ENCODE peak calls at places on chromosomes 12 and 14, in nine cellular contexts. V, C, P, S, B, A, R, E and M are unnamed samples.

GRCh38 chr14:95784137-95784536 is 70.2 kb upstream of the TCL1A start:
- DNase-seq in B (no peak), C (peak), P (peak), S (peak), E (peak), A (no peak), V (no peak), R (no peak), M (peak)

GRCh38 chr12:47775100-47775911 is 2.3 kb downstream of the SLC48A1 start:
- DNase-seq in B (no peak), V (peak), P (no peak), A (no peak), S (peak), C (no peak), R (no peak), E (peak), M (no peak)

GRCh38 chr14:43894534-43894933 is 612.5 kb downstream of the FSCB start:
- DNase-seq in B (no peak), S (peak), A (no peak), V (no peak), P (no peak), C (no peak), E (peak), R (no peak), M (peak)

GRCh38 chr12:54937929-54938328 is 46.6 kb downstream of the TESPA1 start:
- DNase-seq in R (no peak), C (no peak), V (no peak), E (no peak), B (no peak), S (no peak), A (no peak), P (no peak), M (no peak)

GRCh38 chr12:46073321-46073720 is 82.9 kb upstream of the SCAF11 start:
- DNase-seq in C (no peak), E (no peak), A (no peak), V (no peak), R (no peak), B (no peak), P (no peak), S (no peak), M (no peak)

GRCh38 chr12:51521554-51522276 is 69.3 kb upstream of the SCN8A start:
- DNase-seq in V (no peak), A (no peak), R (no peak), E (peak), P (no peak), B (no peak), C (no peak), S (peak), M (no peak)

GRCh38 chr12:68532204-68532886 is 78.4 kb upstream of the RAP1B start:
- DNase-seq in A (no peak), S (peak), C (no peak), B (no peak), R (no peak), V (no peak), P (no peak), E (peak), M (no peak)

GRCh38 chr14:54769955-54770863 is 132.4 kb downstream of the GCH1 start:
- DNase-seq in V (peak), P (no peak), A (no peak), R (no peak), B (no peak), C (no peak), E (no peak), S (no peak), M (no peak)

GRCh38 chr12:81257952-81258551 is 180.2 kb downstream of the ACSS3 start:
- DNase-seq in A (no peak), E (peak), B (no peak), R (no peak), V (no peak), C (peak), P (peak), S (peak), M (peak)

GRCh38 chr12:110245278-110245868 is 35.7 kb upstream of the ATP2A2 start:
- DNase-seq in S (peak), E (peak), R (no peak), V (no peak), B (peak), A (no peak), P (no peak), C (peak), M (no peak)

GRCh38 chr14:30620178-30620577 is 1.9 kb upstream of the SCFD1 start:
- DNase-seq in E (peak), A (no peak), C (no peak), V (no peak), B (no peak), R (no peak), P (no peak), S (peak), M (no peak)

GRCh38 chr14:47179906-47180305 is 495.5 kb downstream of the MDGA2 start:
- DNase-seq in A (no peak), C (no peak), R (no peak), V (no peak), E (no peak), P (no peak), S (no peak), B (no peak), M (no peak)

GRCh38 chr14:90558983-90559590 is 162.3 kb downstream of the CALM1 start:
- DNase-seq in R (no peak), S (no peak), V (no peak), E (no peak), P (no peak), C (no peak), A (no peak), B (no peak), M (no peak)

GRCh38 chr14:65604946-65605345 is 192.4 kb downstream of the FUT8 start:
- DNase-seq in V (no peak), A (no peak), C (no peak), R (no peak), S (peak), B (no peak), E (peak), P (no peak), M (no peak)

GRCh38 chr14:92523752-92524151 is 10.2 kb downstream of the RIN3 start:
- DNase-seq in C (no peak), V (no peak), E (no peak), S (no peak), B (no peak), R (no peak), A (no peak), P (no peak), M (no peak)

GRCh38 chr12:48903363-48903981 is 21.8 kb downstream of the FKBP11 start:
- DNase-seq in S (peak), A (no peak), V (no peak), R (peak), B (no peak), P (no peak), E (no peak), C (no peak), M (no peak)

GRCh38 chr12:64273527-64274403 is 51.7 kb upstream of the KICS2 start:
- DNase-seq in S (peak), A (no peak), R (no peak), P (peak), B (no peak), E (peak), V (no peak), C (peak), M (peak)

GRCh38 chr12:15842106-15842505 is 40.1 kb upstream of the STRAP start:
- DNase-seq in R (no peak), S (peak), C (no peak), P (no peak), B (no peak), V (no peak), E (peak), A (no peak), M (no peak)

DNA sequence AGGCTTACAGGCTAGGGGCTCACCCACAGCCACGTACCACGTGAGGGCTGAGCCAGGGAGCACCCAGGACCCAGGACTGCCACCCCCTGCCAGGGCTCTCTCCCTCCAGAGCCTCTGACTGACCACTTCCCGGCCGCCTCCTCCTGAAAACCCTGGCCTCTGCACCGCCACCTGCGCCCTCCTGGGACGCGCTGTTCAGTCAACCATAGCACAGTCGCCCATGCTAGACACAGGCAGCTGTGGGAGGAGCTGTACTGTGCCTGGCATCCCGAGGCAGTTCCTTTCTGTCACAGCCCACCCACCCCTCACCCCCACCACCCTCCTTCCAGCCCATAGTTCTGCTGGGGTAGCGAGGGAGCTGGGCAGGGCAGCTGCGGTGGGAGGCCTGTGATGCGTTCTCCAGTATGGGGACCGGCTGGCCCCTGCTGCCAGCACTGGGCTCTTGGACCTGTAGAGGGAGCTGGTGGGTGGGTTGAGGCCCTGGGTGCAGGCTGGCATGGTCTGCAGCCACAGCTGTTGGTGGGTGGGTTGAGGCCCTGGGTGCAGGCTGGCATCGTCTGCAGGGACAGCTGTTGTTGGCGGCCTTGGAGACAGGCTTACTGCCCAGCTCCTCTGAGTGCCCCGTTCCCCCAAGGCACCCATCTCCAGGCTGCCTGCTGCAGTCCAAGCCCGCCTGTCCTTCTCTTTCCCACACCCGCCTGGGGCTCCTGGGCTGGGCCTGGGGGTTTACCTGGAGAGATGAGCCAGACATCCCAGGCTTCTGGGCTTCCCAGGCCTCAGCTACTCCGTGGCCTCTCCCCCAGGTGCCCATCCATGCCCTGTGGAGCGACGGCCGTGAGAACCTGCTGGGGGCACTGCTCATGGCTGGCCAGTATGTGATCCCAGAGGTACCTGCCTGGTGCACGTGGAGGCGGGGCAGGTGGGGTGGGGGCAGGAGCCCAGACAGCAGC is 11.5 kb downstream of the ASPG start:
- DNase-seq in C (no peak), E (no peak), R (no peak), B (no peak), A (no peak), V (peak), S (no peak), P (no peak), M (no peak)
- TF ChIP-seq CTCF in C (no peak), E (peak), R (no peak), B (no peak), A (no peak), V (no peak), S (no peak), P (peak), M (peak)

DNA sequence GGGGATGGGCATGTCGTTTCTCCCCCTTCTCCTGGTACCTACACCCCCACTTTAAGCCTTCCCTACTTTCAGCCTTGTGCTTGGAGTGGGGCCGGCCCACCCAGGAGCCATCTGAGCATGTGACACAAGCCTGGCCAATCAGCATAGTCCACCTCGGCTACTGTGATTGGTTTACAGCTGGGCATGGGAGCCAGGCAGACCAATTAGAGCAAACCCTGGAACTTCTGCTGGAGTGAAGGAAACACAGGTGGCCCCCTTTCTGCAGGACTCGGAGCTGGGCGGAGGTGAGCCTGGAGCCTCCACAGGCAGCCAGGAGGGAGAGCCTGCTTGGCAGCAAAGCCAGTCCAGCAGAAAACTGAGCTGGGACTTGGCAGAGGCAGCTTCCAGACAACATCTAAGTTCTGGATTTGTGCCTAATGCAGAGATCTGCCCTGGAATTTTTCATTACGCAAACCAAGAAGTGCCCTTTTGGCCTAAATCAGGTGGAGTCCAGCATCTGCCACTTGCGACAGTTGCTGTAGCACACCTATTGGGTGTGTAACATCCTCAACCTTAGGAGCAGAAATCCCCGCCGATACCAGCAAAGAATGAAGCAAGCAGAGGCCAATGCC is 59.5 kb downstream of the SCARB1 start:
- DNase-seq in V (no peak), R (peak), A (peak), B (no peak), E (peak), S (peak), C (no peak), P (peak), M (peak)
- H3K4me3 ChIP-seq in V (no peak), R (no peak), A (peak), B (no peak), E (no peak), S (no peak), C (no peak), P (no peak), M (no peak)

GRCh38 chr12:120628919-120629318 is 11.5 kb upstream of the CABP1 start:
- DNase-seq in C (peak), S (no peak), B (no peak), P (peak), A (no peak), E (no peak), V (peak), R (no peak), M (no peak)

GRCh38 chr12:120620624-120621023 is 19.8 kb upstream of the CABP1 start:
- DNase-seq in S (no peak), P (peak), B (no peak), A (no peak), V (peak), C (peak), R (no peak), E (peak), M (no peak)

GRCh38 chr12:120630139-120630895 is 10.1 kb upstream of the CABP1 start:
- DNase-seq in A (no peak), V (no peak), B (no peak), C (no peak), R (no peak), P (no peak), E (no peak), S (no peak), M (no peak)

GRCh38 chr12:120631097-120631496 is 9.3 kb upstream of the CABP1 start:
- DNase-seq in A (no peak), R (no peak), E (no peak), C (no peak), S (no peak), B (no peak), P (no peak), V (no peak), M (no peak)

DNA sequence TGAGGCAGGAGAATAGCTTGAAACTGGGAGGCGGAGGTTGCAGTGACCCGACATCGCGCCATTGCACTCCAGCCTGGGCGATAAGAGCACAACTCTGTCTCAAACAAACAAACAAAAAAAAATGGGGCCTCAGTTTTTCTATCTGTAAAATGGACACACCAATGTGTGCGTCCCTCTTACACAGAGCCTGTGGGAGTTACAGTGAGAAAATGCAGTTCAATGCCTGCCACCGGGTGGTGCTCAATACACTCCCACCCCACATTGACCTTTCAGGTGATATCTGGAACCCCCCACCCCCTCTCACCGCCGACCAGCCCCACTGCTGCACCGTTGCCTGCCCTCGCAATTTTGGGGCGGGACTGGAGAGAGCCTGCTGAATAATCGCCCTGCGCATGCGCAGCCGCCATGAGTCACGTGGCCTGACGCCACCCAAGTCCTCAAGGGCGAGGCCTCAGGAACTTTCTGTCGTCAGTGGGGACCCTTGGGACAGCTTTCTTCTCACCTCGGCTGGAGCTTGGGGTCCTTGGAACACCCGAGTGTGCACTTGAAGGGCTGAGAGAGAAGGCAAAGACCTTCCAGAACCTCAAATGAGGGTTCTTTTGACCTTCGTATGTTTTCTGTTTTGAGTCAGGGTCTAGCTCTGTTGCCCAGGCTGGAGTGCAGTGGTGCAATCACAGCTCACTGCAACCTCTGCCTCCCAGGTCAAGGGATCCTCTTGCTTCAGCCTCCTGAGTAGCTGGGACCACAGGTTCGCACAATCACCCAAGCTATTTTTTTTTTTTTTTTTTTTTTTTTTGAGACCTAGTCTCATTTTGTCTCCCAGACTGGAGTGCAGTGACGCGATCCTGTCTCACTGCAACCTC is 14.6 kb upstream of the CABP1 start:
- DNase-seq in E (no peak), C (peak), P (no peak), R (no peak), V (peak), A (no peak), B (no peak), S (peak), M (no peak)
- TF ChIP-seq CTCF in E (no peak), C (no peak), P (peak), R (no peak), V (no peak), A (no peak), B (no peak), S (no peak), M (no peak)

GRCh38 chr12:103441437-103442186 is 54.2 kb downstream of the C12orf42 start:
- DNase-seq in P (no peak), R (no peak), S (no peak), V (no peak), C (peak), E (no peak), A (no peak), B (peak), M (no peak)
- H3K4me3 ChIP-seq in P (no peak), R (no peak), S (no peak), V (no peak), C (no peak), E (no peak), A (no peak), B (peak), M (no peak)

DNA sequence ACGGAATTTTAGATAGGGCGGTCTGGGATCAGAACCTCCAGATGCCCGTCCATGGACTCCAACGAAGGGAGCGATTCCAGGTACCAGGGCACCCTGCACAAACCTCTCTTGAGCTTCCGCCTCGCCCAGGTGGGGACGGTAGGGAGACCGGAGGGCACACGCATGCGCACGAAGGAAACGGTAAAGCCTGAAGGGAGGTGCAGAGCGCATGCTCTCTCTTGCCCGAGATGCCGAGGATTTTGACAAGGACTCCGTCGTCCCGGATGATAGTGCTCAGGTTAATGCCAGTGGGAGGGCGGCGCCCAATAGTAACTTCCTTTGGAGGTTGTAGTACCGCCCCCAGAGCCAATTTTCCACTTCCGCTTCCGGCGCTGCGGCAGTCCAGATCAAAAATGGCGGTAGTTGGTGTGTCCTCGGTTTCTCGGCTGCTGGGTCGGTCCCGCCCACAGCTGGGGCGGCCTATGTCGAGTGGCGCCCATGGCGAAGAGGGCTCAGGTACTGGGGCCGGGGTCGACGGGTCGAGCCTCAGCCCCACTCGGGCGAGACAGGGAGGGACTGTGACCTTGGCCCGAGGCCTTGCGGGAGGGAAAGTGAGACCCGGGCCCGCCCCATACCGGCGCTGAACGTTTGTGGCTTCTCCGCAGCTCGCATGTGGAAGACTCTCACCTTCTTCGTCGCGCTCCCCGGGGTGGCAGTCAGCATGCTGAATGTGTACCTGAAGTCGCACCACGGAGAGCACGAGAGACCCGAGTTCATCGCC is at the start of gene COX6A1:
- DNase-seq in S (peak), E (peak), C (peak), V (peak), B (peak), A (peak), R (peak), P (peak), M (peak)
- TF ChIP-seq CTCF in S (no peak), E (peak), C (peak), V (peak), B (no peak), A (no peak), R (no peak), P (no peak), M (peak)

GRCh38 chr14:81170829-81171195 is 49.9 kb downstream of the GTF2A1 start:
- DNase-seq in E (no peak), S (no peak), C (no peak), R (no peak), V (no peak), P (no peak), A (no peak), B (no peak), M (no peak)
- H3K4me3 ChIP-seq in E (no peak), S (no peak), C (no peak), R (no peak), V (peak), P (no peak), A (peak), B (no peak), M (no peak)

DNA sequence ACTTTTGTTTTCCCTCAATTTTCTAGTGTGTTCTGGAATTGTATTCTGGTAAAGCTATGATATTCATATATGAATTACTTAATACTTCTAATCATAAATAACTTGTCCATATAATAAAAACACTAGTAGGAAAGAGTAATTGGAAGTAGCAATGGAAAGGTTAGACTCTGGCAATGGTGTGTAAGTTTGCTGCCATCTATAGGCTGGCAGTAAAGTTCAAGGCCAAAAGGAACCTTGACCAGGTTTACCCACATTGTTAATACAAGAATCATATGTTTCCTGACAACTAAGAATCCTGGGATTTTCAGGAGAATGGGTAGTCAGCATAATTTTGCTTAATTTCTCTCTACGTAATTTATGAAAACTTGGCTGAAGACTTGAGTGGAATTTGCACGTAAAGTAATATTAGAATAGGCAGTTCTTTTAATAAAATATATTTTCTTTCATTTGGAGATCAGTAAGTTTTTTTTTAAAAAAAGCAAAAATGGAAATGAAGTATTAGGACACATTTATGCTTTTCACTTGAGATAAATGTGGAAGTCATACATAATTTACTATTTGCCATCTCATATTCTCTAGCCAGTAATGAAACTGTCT is 926.7 kb downstream of the GALC start:
- DNase-seq in V (no peak), E (peak), R (no peak), S (no peak), P (no peak), B (no peak), C (no peak), A (no peak), M (no peak)
- TF ChIP-seq CTCF in V (no peak), E (peak), R (no peak), S (no peak), P (peak), B (no peak), C (no peak), A (no peak), M (peak)